ENCODE peak calls at places on chromosome 7, in nine cellular contexts. Y is esophagus squamous epithelium, J is cardiac fibroblast, X is GM06990, K is A673, Z is left ventricle myocardium inferior, E is body of pancreas, V is transverse colon, G is fibroblast of the aortic adventitia. R is an unnamed sample.

GRCh38 chr7:135697276-135698049 is 30.5 kb downstream of the SLC13A4 start:
- DNase-seq in E (no peak), G (no peak), Z (no peak), K (no peak), Y (no peak), X (no peak), V (no peak), J (no peak), R (no peak)

GRCh38 chr7:149310113-149310836 is 48.3 kb downstream of the ZNF783 start:
- DNase-seq in J (peak), Z (no peak), X (no peak), Y (no peak), V (no peak), E (peak), K (peak), G (peak), R (peak)

GRCh38 chr7:14924398-14924797 is 21.8 kb upstream of the DGKB start:
- DNase-seq in E (no peak), J (peak), Z (no peak), X (no peak), Y (no peak), K (peak), V (no peak), G (peak), R (no peak)

GRCh38 chr7:82050792-82051191 is 280.9 kb upstream of the HGF start:
- DNase-seq in Z (no peak), K (peak), E (no peak), Y (no peak), V (no peak), X (no peak), G (peak), J (peak), R (peak)

GRCh38 chr7:21426286-21426957 is 1.5 kb upstream of the SP4 start:
- DNase-seq in E (no peak), Y (no peak), Z (no peak), V (no peak), X (no peak), J (peak), K (no peak), G (peak), R (no peak)

GRCh38 chr7:105587899-105588690 is 6.8 kb upstream of the EFCAB10 start:
- DNase-seq in Y (no peak), Z (no peak), J (no peak), V (no peak), G (no peak), K (no peak), E (no peak), X (no peak), R (no peak)

GRCh38 chr7:44962483-44963251 is 16.1 kb downstream of the MYO1G start:
- DNase-seq in G (no peak), K (no peak), J (peak), X (no peak), Y (no peak), Z (no peak), E (no peak), V (no peak), R (no peak)

GRCh38 chr7:44103941-44104879 is at the start of gene AEBP1:
- DNase-seq in Y (no peak), G (peak), J (peak), E (no peak), K (peak), V (peak), Z (no peak), X (no peak), R (no peak)

GRCh38 chr7:22920664-22921063 is 93.3 kb downstream of the HYCC1 start:
- DNase-seq in Z (no peak), J (peak), G (no peak), Y (no peak), E (no peak), K (peak), V (no peak), X (peak), R (no peak)

GRCh38 chr7:88458931-88459330 is 152.2 kb upstream of the STEAP4 start:
- DNase-seq in Z (no peak), V (no peak), X (no peak), G (no peak), Y (no peak), K (no peak), E (no peak), J (no peak), R (no peak)

GRCh38 chr7:11754933-11755332 is 77.1 kb downstream of the THSD7A start:
- DNase-seq in Y (no peak), E (no peak), X (no peak), Z (no peak), V (no peak), G (no peak), J (no peak), K (no peak), R (no peak)

GRCh38 chr7:142960955-142961512 is 1.1 kb downstream of the KEL start:
- DNase-seq in X (no peak), E (no peak), Z (no peak), K (no peak), V (no peak), Y (no peak), J (no peak), G (no peak), R (no peak)

DNA sequence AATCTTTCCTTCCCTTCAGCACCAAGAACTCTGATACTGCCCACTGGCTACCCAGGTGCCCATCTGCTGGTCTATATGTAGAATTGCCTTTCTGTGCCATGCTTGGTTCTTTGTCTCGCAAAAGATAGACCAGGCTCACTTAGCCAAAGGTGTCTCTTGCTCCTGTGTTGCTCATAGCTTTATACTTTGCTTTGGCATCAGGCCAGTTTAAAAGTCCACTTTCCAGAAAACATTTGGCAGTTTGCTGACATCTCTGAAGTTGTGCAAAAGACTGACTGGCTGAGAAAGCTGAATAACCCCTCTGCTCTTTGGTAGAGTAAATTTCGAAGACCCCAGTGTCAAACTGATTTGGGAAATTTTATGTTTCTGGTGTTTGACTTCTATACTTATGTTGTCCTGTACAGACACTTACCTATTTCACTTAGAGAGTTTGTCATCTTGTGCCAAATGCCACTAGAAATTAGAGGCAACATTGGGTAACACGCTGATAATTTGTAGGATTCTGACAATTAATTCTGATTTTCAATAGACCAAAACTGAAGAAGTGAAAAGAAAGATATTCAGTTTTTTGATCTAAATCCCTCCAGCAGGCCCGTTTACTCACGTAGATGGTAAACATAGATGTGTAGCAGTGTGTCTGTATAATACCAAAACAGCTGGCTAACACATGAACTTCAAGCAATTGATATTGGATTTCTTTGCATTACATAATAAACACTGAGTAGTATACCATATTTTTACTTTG is 91.1 kb downstream of the CPED1 start:
- DNase-seq in E (no peak), J (peak), Y (no peak), Z (no peak), G (peak), V (no peak), X (no peak), K (no peak), R (no peak)
- TF ChIP-seq CTCF in E (peak), J (peak), Y (no peak), Z (peak), G (peak), V (no peak), X (no peak), K (peak), R (peak)

DNA sequence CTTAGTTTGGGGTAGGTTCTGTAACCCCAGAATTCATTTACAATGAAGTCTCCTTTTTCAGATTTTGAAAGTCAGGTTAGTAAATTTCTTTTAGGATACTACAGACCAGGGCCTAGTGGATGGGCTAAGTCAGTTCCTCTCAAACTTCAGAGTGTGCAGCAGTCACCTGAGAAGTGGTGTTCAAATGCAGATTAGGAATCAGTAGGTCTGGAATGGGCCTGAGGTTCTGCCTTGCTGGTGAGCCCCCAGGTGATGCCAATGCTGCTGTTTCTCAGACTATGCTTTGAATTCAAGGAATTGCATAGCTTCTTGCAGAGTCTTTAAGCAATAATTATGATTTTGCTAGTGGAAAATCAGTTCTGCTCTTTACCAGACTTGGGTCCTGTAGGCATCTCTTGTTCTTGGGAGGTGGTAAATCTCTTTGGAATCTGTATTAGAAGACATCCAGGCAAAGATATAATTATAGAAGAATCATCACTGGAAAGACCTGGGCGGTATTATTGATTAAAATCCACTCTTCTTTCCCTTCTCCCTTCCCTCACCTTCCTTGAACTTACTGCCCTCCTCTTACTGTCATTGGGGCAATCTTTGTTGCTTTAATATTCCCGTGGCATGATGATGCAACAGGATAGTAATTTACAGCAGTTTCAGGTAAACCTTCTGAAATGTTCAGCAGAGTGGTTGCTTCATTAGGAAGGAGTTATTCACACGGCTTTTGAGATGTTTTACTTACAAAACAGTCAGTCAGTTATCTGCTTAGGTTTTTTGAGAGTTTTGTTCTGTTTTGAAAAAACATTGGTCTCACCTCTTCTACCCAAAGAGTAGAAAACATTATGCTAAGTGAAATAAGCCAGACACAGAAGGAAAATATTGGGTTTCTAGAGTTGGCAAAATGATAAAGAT is 87.2 kb downstream of the NRF1 start:
- DNase-seq in Y (no peak), G (no peak), E (no peak), X (no peak), J (no peak), V (no peak), Z (no peak), K (no peak), R (no peak)
- H3K4me3 ChIP-seq in Y (no peak), G (no peak), E (no peak), X (no peak), J (no peak), V (no peak), Z (no peak), K (no peak), R (no peak)

GRCh38 chr7:25720427-25720826 is 431.6 kb upstream of the NFE2L3 start:
- DNase-seq in Y (no peak), Z (no peak), V (no peak), K (peak), G (no peak), X (no peak), J (peak), E (no peak), R (no peak)
- TF ChIP-seq CTCF in Y (peak), Z (peak), V (peak), K (peak), G (peak), X (peak), J (peak), E (no peak), R (peak)

GRCh38 chr7:33979807-33980355 is 74.5 kb downstream of the BMPER start:
- DNase-seq in V (no peak), K (peak), Z (no peak), X (no peak), G (peak), E (no peak), Y (no peak), J (peak), R (peak)
- H3K4me3 ChIP-seq in V (no peak), K (no peak), Z (no peak), X (no peak), G (no peak), E (no peak), Y (no peak), J (no peak), R (no peak)

R was measured in AG04449.